ENCODE peak calls at places on chromosomes 16 and 17, in six cellular contexts. D is bronchial epithelial cell, N is fibroblast of lung, B is heart left ventricle, S is AG10803, C is tibial artery. O is an unnamed sample.

GRCh38 chr17:45052052-45052772 is 780 bp upstream of the DCAKD start:
- DNase-seq in D (peak; percentile 73), N (peak; percentile 42), B (peak; percentile 63), S (peak; percentile 34), C (no peak), O (peak; percentile 84)

GRCh38 chr17:50176559-50177471 is 11.0 kb downstream of the SGCA start:
- DNase-seq in D (no peak), N (peak; percentile 33), B (peak; percentile 39), S (peak; percentile 37), C (no peak), O (peak; percentile 77)

GRCh38 chr16:69848635-69849545 is 86.8 kb downstream of the WWP2 start:
- DNase-seq in D (peak; percentile 14), N (peak; percentile 95), B (peak; percentile 95), S (peak; percentile 93), C (peak; percentile 96), O (no peak)

GRCh38 chr17:14307560-14308024 is 6.7 kb downstream of the HS3ST3B1 start:
- DNase-seq in D (peak; percentile 72), N (peak; percentile 89), B (no peak), S (peak; percentile 89), C (no peak), O (no peak)

GRCh38 chr17:72358465-72358864 is 237.6 kb downstream of the SOX9 start:
- DNase-seq in D (peak; percentile 96), N (peak; percentile 96), B (no peak), S (peak; percentile 88), C (no peak), O (no peak)

GRCh38 chr17:61331178-61331577 is 68.5 kb upstream of the TBX2 start:
- DNase-seq in D (no peak), N (no peak), B (peak; percentile 43), S (no peak), C (no peak), O (no peak)

GRCh38 chr17:32819035-32819434 is 57.9 kb downstream of the MYO1D start:
- DNase-seq in D (no peak), N (no peak), B (no peak), S (peak; percentile 82), C (no peak), O (no peak)

GRCh38 chr17:7914771-7915610 is 1.1 kb downstream of the RNF227 start:
- DNase-seq in D (peak; percentile 79), N (peak; percentile 48), B (peak; percentile 38), S (peak; percentile 42), C (peak; percentile 78), O (no peak)

GRCh38 chr16:31507617-31507928 is 618 bp downstream of the RUSF1 start:
- DNase-seq in D (no peak), N (no peak), B (no peak), S (no peak), C (no peak), O (no peak)

GRCh38 chr16:80948886-80949502 is 57.7 kb downstream of the CMC2 start:
- DNase-seq in D (no peak), N (no peak), B (peak; percentile 51), S (peak; percentile 47), C (no peak), O (peak; percentile 55)

GRCh38 chr16:65681406-65681805 is 559.5 kb upstream of the CDH11 start:
- DNase-seq in D (no peak), N (no peak), B (peak; percentile 33), S (peak; percentile 29), C (no peak), O (no peak)

GRCh38 chr17:71084219-71084618 is 914.9 kb downstream of the KCNJ2 start:
- DNase-seq in D (peak; percentile 49), N (no peak), B (no peak), S (peak; percentile 16), C (no peak), O (peak; percentile 36)

GRCh38 chr17:63647065-63647725 is 25.0 kb downstream of the MAP3K3 start:
- DNase-seq in D (peak; percentile 40), N (peak; percentile 96), B (no peak), S (peak; percentile 73), C (no peak), O (no peak)

GRCh38 chr16:77043076-77043475 is 147.9 kb upstream of the MON1B start:
- DNase-seq in D (peak; percentile 3), N (peak; percentile 6), B (no peak), S (peak; percentile 0), C (no peak), O (peak; percentile 17)

GRCh38 chr17:2337152-2337810 is at the start of gene SGSM2:
- DNase-seq in D (no peak), N (peak; percentile 50), B (peak; percentile 73), S (peak; percentile 33), C (peak; percentile 80), O (peak; percentile 90)

GRCh38 chr17:68792042-68792685 is 163.0 kb downstream of the ABCA8 start:
- DNase-seq in D (no peak), N (no peak), B (no peak), S (peak; percentile 89), C (no peak), O (no peak)

GRCh38 chr16:88264641-88265285 is 118.0 kb upstream of the ZNF469 start:
- DNase-seq in D (peak; percentile 90), N (peak; percentile 89), B (peak; percentile 98), S (peak; percentile 85), C (peak; percentile 99), O (peak; percentile 71)

GRCh38 chr17:7178973-7179316 is 225 bp downstream of the ASGR1 start:
- DNase-seq in D (no peak), N (no peak), B (no peak), S (no peak), C (no peak), O (no peak)

GRCh38 chr17:17500999-17501605 is 4.9 kb upstream of the RASD1 start:
- DNase-seq in D (peak; percentile 10), N (no peak), B (no peak), S (no peak), C (no peak), O (peak; percentile 69)

GRCh38 chr17:7440113-7440822 is 956 bp downstream of the FGF11 start:
- DNase-seq in D (peak; percentile 25), N (no peak), B (peak; percentile 72), S (no peak), C (no peak), O (peak; percentile 91)

GRCh38 chr16:68286153-68287074 is 22.1 kb downstream of the SLC7A6 start:
- DNase-seq in D (no peak), N (no peak), B (no peak), S (no peak), C (no peak), O (no peak)

GRCh38 chr16:56263711-56264608 is 72.7 kb downstream of the GNAO1 start:
- DNase-seq in D (no peak), N (no peak), B (peak; percentile 52), S (no peak), C (peak; percentile 74), O (no peak)

GRCh38 chr16:9040766-9041430 is 50.5 kb upstream of the HAPSTR1 start:
- DNase-seq in D (peak; percentile 44), N (no peak), B (no peak), S (no peak), C (no peak), O (no peak)

GRCh38 chr16:892536-893255 is 78.1 kb downstream of the LMF1 start:
- DNase-seq in D (no peak), N (no peak), B (no peak), S (no peak), C (no peak), O (peak; percentile 90)

GRCh38 chr16:68434654-68435210 is 13.6 kb downstream of the SMPD3 start:
- DNase-seq in D (peak; percentile 35), N (no peak), B (no peak), S (no peak), C (no peak), O (no peak)

GRCh38 chr17:82737981-82738877 is 2.8 kb downstream of the FN3K start:
- DNase-seq in D (no peak), N (peak; percentile 20), B (peak; percentile 93), S (no peak), C (no peak), O (peak; percentile 32)

GRCh38 chr17:11330871-11331270 is 89.9 kb downstream of the SHISA6 start:
- DNase-seq in D (no peak), N (peak; percentile 30), B (peak; percentile 30), S (peak; percentile 1), C (no peak), O (peak; percentile 74)
- H3K4me3 ChIP-seq in D (no peak overlapping the region), N (no peak overlapping the region), B (no peak overlapping the region), S (no peak overlapping the region), C (no peak overlapping the region), O (no peak overlapping the region)

GRCh38 chr16:57998484-57998883 is 2.0 kb downstream of the ZNF319 start:
- DNase-seq in D (peak; percentile 78), N (peak; percentile 49), B (peak; percentile 57), S (peak; percentile 49), C (no peak), O (peak; percentile 54)
- H3K4me3 ChIP-seq in D (no peak overlapping the region), N (no peak overlapping the region), B (no peak overlapping the region), S (no peak overlapping the region), C (no peak overlapping the region), O (no peak overlapping the region)

DNA sequence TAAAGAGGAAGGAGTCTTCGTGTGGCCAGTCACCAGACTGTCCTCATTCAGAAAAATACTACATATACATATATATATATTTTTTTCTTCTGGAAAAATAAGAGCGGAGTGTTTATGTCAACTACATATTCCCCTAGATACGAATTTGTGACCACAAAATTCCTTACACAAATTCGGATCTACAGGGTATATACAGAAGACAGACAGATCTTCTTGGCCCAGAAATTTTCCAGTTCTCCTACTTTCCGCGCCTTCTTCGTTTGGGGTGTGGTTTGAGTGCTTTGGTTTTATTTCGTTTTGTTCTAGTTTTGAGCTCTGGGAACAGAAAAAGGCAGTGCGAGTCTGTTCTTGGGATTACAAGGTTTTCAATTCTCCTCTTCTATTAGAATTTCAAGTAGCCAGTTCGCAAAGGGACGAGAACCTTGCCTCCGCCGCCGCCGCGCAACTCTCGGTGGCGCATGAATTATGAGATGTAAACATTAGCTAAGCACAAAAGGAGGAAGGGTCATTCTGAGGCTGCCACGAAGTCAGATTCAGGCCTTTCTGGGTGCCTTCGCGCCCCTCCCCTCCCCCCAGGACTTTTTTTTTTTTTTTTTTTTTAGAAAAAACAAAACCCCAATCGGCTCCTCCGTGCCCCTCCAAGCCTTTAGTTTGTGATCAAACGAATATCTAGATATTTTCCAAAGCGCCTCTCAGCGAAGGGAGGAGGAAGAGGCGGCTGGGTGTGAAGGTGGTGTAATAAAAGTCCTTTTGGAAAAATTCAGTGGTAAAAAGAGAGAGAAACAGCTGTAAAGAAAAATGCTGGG is 1.8 kb upstream of the HOXB4 start:
- DNase-seq in D (peak; percentile 2), N (peak; percentile 55), B (no peak), S (no peak), C (no peak), O (no peak)
- H3K4me3 ChIP-seq in D (no peak overlapping the region), N (peak overlapping the region; percentile 86), B (no peak overlapping the region), S (peak overlapping the region; percentile 82), C (no peak overlapping the region), O (no peak overlapping the region)

GRCh38 chr17:19979917-19980770 is 2.5 kb upstream of the AKAP10 start:
- DNase-seq in D (no peak), N (no peak), B (peak; percentile 36), S (no peak), C (peak; percentile 76), O (peak; percentile 35)
- H3K4me3 ChIP-seq in D (no peak overlapping the region), N (no peak overlapping the region), B (no peak overlapping the region), S (no peak overlapping the region), C (no peak overlapping the region), O (peak overlapping the region; percentile 36)

DNA sequence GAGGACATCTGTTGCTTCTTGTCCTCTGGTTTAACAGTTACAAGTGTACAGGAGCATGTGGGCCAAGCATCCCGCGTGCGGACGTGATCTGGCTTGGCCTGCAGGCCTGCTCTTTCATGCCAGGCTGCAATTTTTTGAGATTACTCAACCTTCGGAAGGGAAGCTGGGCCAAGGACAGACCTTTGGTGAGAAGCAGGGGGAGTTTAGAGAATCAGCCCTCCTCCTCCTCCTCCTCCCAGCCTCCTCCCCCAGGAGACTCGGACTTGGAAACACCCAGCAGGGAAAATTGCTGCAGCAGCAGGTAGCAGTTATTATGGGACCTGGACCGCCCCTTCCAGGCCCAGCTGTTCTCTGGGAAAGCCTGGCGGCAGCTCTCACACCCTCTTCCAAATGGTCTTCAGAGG is 5.1 kb upstream of the KLHL36 start:
- DNase-seq in D (peak; percentile 93), N (peak; percentile 90), B (peak; percentile 88), S (peak; percentile 96), C (peak; percentile 96), O (no peak)
- H3K4me3 ChIP-seq in D (no peak overlapping the region), N (no peak overlapping the region), B (no peak overlapping the region), S (peak overlapping the region; percentile 3), C (no peak overlapping the region), O (no peak overlapping the region)

O was measured in H7.